ENCODE peak calls at places on chromosomes 5 and 9, in seven cellular contexts. T is HepG2, F is H1, D is HCT116, Y is GM12878, X is K562, N is SK-N-SH. G is an unnamed sample.

GRCh38 chr5:177426566-177427210 is at the start of gene GRK6:
- DNase-seq in X (peak), N (peak), D (no peak), Y (no peak), F (no peak), T (no peak), G (peak)

GRCh38 chr9:86985132-86985531 is 37.8 kb upstream of the GAS1 start:
- DNase-seq in T (no peak), Y (no peak), D (no peak), F (no peak), N (no peak), X (no peak), G (no peak)

GRCh38 chr5:102678267-102679058 is 76.6 kb upstream of the PAM start:
- DNase-seq in F (no peak), T (no peak), Y (no peak), X (no peak), N (no peak), D (no peak), G (no peak)

GRCh38 chr9:23824241-23825142 is 1.5 kb downstream of the ELAVL2 start:
- DNase-seq in X (no peak), N (peak), D (no peak), T (no peak), Y (no peak), F (peak), G (peak)

GRCh38 chr5:81265101-81265500 is 32.0 kb downstream of the CKMT2 start:
- DNase-seq in N (no peak), T (no peak), X (no peak), Y (no peak), D (no peak), F (no peak), G (no peak)

GRCh38 chr5:148374693-148375360 is 8.9 kb upstream of the FBXO38 start:
- DNase-seq in F (peak), N (peak), Y (no peak), X (peak), T (peak), D (peak), G (peak)

GRCh38 chr5:13731229-13731628 is 213.3 kb downstream of the DNAH5 start:
- DNase-seq in F (no peak), D (no peak), Y (no peak), X (no peak), N (no peak), T (no peak), G (no peak)

GRCh38 chr5:9670371-9670770 is 40.2 kb upstream of the TAS2R1 start:
- DNase-seq in X (no peak), Y (no peak), D (no peak), N (no peak), T (no peak), F (no peak), G (no peak)

GRCh38 chr5:18314192-18314778 is 680.0 kb downstream of the TAF11L14 start:
- DNase-seq in X (peak), Y (no peak), D (peak), T (no peak), N (peak), F (no peak), G (peak)

GRCh38 chr5:173762930-173763329 is 125.2 kb upstream of the CPEB4 start:
- DNase-seq in T (peak), F (no peak), N (no peak), X (no peak), Y (no peak), D (no peak), G (no peak)

DNA sequence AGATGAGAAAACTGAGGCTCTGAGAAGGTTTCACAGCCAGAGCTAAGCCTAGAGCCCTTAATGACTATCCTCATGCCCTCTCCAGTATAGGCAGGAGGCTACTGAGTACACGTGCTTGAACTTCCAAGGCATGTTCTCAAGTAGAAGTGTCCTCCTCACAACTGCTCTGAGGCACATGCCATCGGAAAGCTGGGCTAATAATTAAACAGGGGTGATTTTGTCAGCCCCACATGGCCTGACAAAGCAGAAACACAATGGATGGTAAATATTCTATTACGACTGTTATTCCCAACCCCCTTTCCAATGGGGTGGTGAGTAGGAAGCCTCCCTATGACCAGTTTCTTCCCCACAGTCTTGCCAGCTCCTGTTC is 34.3 kb downstream of the KCNIP1 start:
- DNase-seq in T (no peak), X (no peak), Y (no peak), F (no peak), D (no peak), N (no peak), G (no peak)
- TF ChIP-seq JUND in T (no peak), X (no peak), Y (no peak), F (no peak), D (no peak), N (no peak), G (no peak)

GRCh38 chr9:12464910-12465512 is 228.2 kb upstream of the TYRP1 start:
- DNase-seq in D (no peak), Y (no peak), T (peak), F (no peak), X (no peak), N (peak), G (no peak)
- TF ChIP-seq JUND in D (no peak), Y (no peak), T (no peak), F (no peak), X (no peak), N (no peak), G (no peak)

GRCh38 chr5:158013939-158014338 is 155.0 kb upstream of the CLINT1 start:
- DNase-seq in T (peak), Y (no peak), X (no peak), D (no peak), F (peak), N (no peak), G (peak)
- TF ChIP-seq JUND in T (no peak), Y (no peak), X (no peak), D (no peak), F (no peak), N (no peak), G (no peak)

DNA sequence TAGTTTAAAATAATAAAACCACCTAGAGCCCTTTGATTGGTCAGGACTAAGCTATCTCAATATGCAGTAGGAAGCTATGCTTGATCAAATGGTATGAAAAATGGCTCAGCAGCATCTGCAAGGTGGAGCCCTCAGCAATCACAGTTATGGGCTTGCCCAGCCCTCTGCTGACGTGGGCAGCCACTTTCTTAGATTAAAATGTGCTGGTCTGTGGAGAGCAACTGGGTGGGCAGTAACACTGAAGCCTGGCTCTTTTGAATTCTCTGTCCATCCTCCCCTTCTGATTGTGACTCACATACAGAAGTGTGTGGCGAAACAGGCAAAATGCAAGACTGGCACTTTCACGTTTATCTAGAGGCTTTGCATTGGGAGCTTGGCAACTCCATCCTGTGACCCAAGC is 61.2 kb downstream of the MED10 start:
- DNase-seq in D (no peak), T (no peak), Y (no peak), N (no peak), F (no peak), X (no peak), G (no peak)
- TF ChIP-seq JUND in D (no peak), T (no peak), Y (no peak), N (no peak), F (no peak), X (no peak), G (no peak)

GRCh38 chr5:92991681-92992472 is 589.1 kb downstream of the NR2F1-AS1 start:
- DNase-seq in T (no peak), F (no peak), D (no peak), Y (no peak), X (no peak), N (peak), G (no peak)
- TF ChIP-seq JUND in T (no peak), F (no peak), D (no peak), Y (no peak), X (no peak), N (no peak), G (no peak)

GRCh38 chr9:134234001-134234660 is 69.8 kb upstream of the RNU6ATAC start:
- DNase-seq in N (no peak), T (no peak), F (no peak), X (no peak), Y (no peak), D (no peak), G (no peak)

GRCh38 chr9:134231767-134232166 is 67.4 kb upstream of the RNU6ATAC start:
- DNase-seq in D (no peak), N (no peak), F (no peak), X (no peak), Y (no peak), T (no peak), G (no peak)

GRCh38 chr9:134234687-134235359 is 70.5 kb upstream of the RNU6ATAC start:
- DNase-seq in T (no peak), D (no peak), F (no peak), N (no peak), X (no peak), Y (no peak), G (no peak)

GRCh38 chr9:134231330-134231745 is 67.0 kb upstream of the RNU6ATAC start:
- DNase-seq in F (no peak), D (no peak), N (no peak), X (no peak), T (no peak), Y (no peak), G (no peak)

GRCh38 chr9:134233022-134233421 is 68.7 kb upstream of the RNU6ATAC start:
- DNase-seq in D (no peak), T (no peak), Y (no peak), F (no peak), X (no peak), N (no peak), G (no peak)
- TF ChIP-seq JUND in D (no peak), T (no peak), Y (no peak), F (no peak), X (no peak), N (no peak), G (no peak)